ENCODE peak calls at places on chromosomes 13 and 19, in six cellular contexts. One of them, this sample, is unnamed.
A peak's percentile ranks its signal among the peaks of the same experiment; 100 is the strongest.

GRCh38 chr19:54186351-54186750 is 3.0 kb downstream of the MBOAT7 start:
- DNase-seq in tibial nerve: no peak
- DNase-seq in fibroblast of lung: no peak
- DNase-seq in CD4-positive, alpha-beta memory T cell: no peak
- DNase-seq in aorta: no peak
- DNase-seq in substantia nigra: no peak
- DNase-seq in this sample: no peak

GRCh38 chr19:53237114-53237777 is 17.4 kb downstream of the ZNF677 start:
- DNase-seq in tibial nerve: no peak
- DNase-seq in fibroblast of lung: no peak
- DNase-seq in CD4-positive, alpha-beta memory T cell: no peak
- DNase-seq in aorta: no peak
- DNase-seq in substantia nigra: no peak
- DNase-seq in this sample: no peak

GRCh38 chr13:44311011-44311481 is 62.6 kb upstream of the SERP2 start:
- DNase-seq in tibial nerve: no peak
- DNase-seq in fibroblast of lung: peak; percentile 68
- DNase-seq in CD4-positive, alpha-beta memory T cell: no peak
- DNase-seq in aorta: no peak
- DNase-seq in substantia nigra: no peak
- DNase-seq in this sample: peak; percentile 87

GRCh38 chr13:103187621-103188020 is 121.4 kb upstream of the SLC10A2 start:
- DNase-seq in tibial nerve: no peak
- DNase-seq in fibroblast of lung: no peak
- DNase-seq in CD4-positive, alpha-beta memory T cell: no peak
- DNase-seq in aorta: no peak
- DNase-seq in substantia nigra: no peak
- DNase-seq in this sample: no peak

GRCh38 chr13:78102121-78102677 is 183.6 kb upstream of the EDNRB start:
- DNase-seq in tibial nerve: peak; percentile 62
- DNase-seq in fibroblast of lung: peak; percentile 54
- DNase-seq in CD4-positive, alpha-beta memory T cell: no peak
- DNase-seq in aorta: no peak
- DNase-seq in substantia nigra: no peak
- DNase-seq in this sample: no peak

GRCh38 chr19:1080360-1081161 is 13.6 kb downstream of the ARHGAP45 start:
- DNase-seq in tibial nerve: no peak
- DNase-seq in fibroblast of lung: no peak
- DNase-seq in CD4-positive, alpha-beta memory T cell: no peak
- DNase-seq in aorta: peak; percentile 73
- DNase-seq in substantia nigra: no peak
- DNase-seq in this sample: no peak

GRCh38 chr13:25588336-25589060 is 216.7 kb downstream of the ATP8A2 start:
- DNase-seq in tibial nerve: no peak
- DNase-seq in fibroblast of lung: no peak
- DNase-seq in CD4-positive, alpha-beta memory T cell: no peak
- DNase-seq in aorta: no peak
- DNase-seq in substantia nigra: no peak
- DNase-seq in this sample: no peak

GRCh38 chr19:15323496-15324235 is 8.7 kb downstream of the BRD4 start:
- DNase-seq in tibial nerve: peak; percentile 44
- DNase-seq in fibroblast of lung: peak; percentile 34
- DNase-seq in CD4-positive, alpha-beta memory T cell: no peak
- DNase-seq in aorta: peak; percentile 79
- DNase-seq in substantia nigra: no peak
- DNase-seq in this sample: peak; percentile 48

GRCh38 chr19:20165971-20166592 is 932 bp upstream of the ZNF486 start:
- DNase-seq in tibial nerve: no peak
- DNase-seq in fibroblast of lung: no peak
- DNase-seq in CD4-positive, alpha-beta memory T cell: no peak
- DNase-seq in aorta: no peak
- DNase-seq in substantia nigra: no peak
- DNase-seq in this sample: no peak

GRCh38 chr19:6514926-6515325 is 12.8 kb upstream of the TUBB4A start:
- DNase-seq in tibial nerve: no peak
- DNase-seq in fibroblast of lung: no peak
- DNase-seq in CD4-positive, alpha-beta memory T cell: no peak
- DNase-seq in aorta: no peak
- DNase-seq in substantia nigra: no peak
- DNase-seq in this sample: no peak

GRCh38 chr19:51462276-51462675 is 4.0 kb upstream of the SIGLEC8 start:
- DNase-seq in tibial nerve: no peak
- DNase-seq in fibroblast of lung: no peak
- DNase-seq in CD4-positive, alpha-beta memory T cell: no peak
- DNase-seq in aorta: no peak
- DNase-seq in substantia nigra: no peak
- DNase-seq in this sample: no peak

DNA sequence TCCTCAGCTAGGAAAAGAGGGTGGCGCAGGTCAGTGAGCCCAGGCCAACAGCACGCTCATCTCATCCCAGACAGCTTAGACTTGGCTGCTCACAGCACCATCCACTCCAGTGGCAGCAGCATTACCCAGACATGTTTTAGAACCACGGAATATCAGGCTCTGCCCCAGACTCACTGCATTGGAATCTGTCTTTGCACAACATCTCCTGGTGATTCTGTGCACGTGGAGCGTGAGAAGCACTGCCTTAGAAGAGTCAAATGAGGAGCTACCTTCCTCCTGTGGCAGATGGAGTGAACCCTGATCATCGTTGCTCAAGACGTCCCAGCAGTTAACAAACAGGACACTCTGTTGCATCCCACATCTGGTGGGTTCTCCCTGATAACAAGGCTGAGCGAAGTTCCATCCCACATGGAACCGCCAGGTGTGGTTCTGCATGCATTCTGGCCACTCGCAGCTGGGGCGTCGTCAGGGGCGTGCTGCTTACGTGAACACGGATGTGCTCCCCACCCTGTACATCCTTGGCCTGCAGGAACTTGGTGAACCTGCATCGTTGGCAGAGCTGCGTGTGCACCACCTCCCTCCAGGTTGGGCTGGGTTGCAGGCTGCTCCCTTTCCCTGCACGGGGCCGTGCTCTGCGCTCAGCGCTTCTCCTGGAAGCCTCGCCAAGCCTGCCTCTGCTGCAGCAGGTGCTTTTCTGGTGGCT is 25.2 kb upstream of the ATP11A start:
- DNase-seq in tibial nerve: no peak
- DNase-seq in fibroblast of lung: no peak
- DNase-seq in CD4-positive, alpha-beta memory T cell: no peak
- DNase-seq in aorta: no peak
- DNase-seq in substantia nigra: no peak
- DNase-seq in this sample: no peak
- H3K27ac ChIP-seq in tibial nerve: no peak overlapping the region
- H3K27ac ChIP-seq in fibroblast of lung: no peak overlapping the region
- H3K27ac ChIP-seq in CD4-positive, alpha-beta memory T cell: no peak overlapping the region
- H3K27ac ChIP-seq in aorta: no peak overlapping the region
- H3K27ac ChIP-seq in substantia nigra: no peak overlapping the region
- H3K27ac ChIP-seq in this sample: no peak overlapping the region

DNA sequence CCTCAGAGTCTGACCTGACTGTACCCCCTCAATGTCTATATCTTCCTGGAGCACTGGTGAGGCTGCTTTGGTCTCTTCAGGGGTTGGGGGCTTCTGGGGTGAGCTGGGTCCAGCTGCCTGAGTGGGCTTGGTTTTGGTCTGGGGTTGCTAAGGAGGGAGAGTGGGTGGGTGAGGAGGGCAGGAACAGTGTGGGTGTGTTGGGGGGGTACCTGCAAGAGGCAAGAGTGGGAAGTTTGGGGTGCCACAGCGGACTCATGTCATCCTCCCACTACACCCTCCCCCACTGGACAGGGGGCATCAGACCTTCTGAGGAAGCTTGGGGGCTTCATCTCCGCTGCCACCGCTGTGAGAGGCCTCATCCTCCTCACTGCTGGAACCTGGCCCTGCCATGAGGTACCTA is 13.6 kb downstream of the ZNF575 start:
- DNase-seq in tibial nerve: no peak
- DNase-seq in fibroblast of lung: no peak
- DNase-seq in CD4-positive, alpha-beta memory T cell: no peak
- DNase-seq in aorta: no peak
- DNase-seq in substantia nigra: no peak
- DNase-seq in this sample: no peak
- H3K27ac ChIP-seq in tibial nerve: no peak overlapping the region
- H3K27ac ChIP-seq in fibroblast of lung: no peak overlapping the region
- H3K27ac ChIP-seq in CD4-positive, alpha-beta memory T cell: no peak overlapping the region
- H3K27ac ChIP-seq in aorta: no peak overlapping the region
- H3K27ac ChIP-seq in substantia nigra: no peak overlapping the region
- H3K27ac ChIP-seq in this sample: no peak overlapping the region

DNA sequence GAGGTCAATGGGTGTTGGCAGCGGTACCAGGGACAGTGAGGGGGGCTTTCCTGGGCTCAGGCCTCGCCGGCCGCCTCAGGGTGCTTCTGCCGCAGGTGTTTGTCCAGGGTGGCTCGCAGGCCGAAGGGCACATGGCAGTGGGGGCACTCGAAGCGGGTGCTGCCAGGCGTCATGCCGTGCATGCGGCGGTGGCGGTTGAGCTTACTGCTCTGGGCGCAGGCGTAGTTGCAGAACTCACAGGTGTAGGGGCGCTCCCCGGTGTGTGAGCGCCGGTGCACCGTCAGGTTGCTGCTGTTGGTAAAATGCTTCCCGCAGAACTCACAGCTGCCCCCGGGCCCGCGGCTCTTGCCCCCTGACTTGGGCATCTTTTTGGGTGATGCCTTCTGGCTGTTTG is 4.7 kb downstream of the ZNF296 start:
- DNase-seq in tibial nerve: no peak
- DNase-seq in fibroblast of lung: no peak
- DNase-seq in CD4-positive, alpha-beta memory T cell: no peak
- DNase-seq in aorta: no peak
- DNase-seq in substantia nigra: no peak
- DNase-seq in this sample: no peak
- H3K27ac ChIP-seq in tibial nerve: no peak overlapping the region
- H3K27ac ChIP-seq in fibroblast of lung: no peak overlapping the region
- H3K27ac ChIP-seq in CD4-positive, alpha-beta memory T cell: no peak overlapping the region
- H3K27ac ChIP-seq in aorta: no peak overlapping the region
- H3K27ac ChIP-seq in substantia nigra: no peak overlapping the region
- H3K27ac ChIP-seq in this sample: no peak overlapping the region

DNA sequence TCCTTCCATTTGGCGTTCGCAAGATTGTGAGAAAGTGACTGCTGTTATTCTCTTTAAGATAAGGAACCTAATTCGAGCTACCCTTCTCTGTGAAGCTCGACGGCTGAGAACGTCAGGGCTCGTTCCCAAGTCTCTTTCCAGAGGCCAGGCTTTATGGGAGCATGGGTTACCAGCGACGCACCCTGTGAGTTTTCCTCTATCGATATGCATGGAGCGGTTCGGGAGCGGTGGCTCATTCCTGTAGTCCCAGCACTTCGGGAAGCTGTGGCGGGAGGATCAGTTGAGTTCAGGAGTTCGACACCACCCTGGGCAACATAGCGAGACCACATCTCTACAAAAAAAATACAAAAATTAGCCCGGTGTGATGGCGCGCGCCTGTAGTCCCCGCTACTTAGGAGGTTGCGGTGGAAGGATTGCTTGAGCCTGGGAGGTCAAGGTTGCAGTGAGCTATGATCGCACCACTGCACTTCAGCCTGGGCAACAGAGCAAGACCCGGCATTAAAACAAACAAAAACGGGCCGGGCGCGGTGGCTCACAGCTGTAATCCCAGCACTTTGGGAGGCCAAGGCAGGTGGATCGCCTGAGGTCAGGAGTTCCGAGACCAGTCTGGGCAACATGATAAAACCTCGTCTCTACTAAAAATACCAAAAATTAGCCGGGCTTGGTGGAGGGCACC is 671 bp upstream of the ZNF606 start:
- DNase-seq in tibial nerve: no peak
- DNase-seq in fibroblast of lung: peak; percentile 32
- DNase-seq in CD4-positive, alpha-beta memory T cell: no peak
- DNase-seq in aorta: no peak
- DNase-seq in substantia nigra: no peak
- DNase-seq in this sample: no peak
- H3K27ac ChIP-seq in tibial nerve: peak overlapping the region; percentile 91
- H3K27ac ChIP-seq in fibroblast of lung: peak overlapping the region; percentile 87
- H3K27ac ChIP-seq in CD4-positive, alpha-beta memory T cell: peak overlapping the region; percentile 80
- H3K27ac ChIP-seq in aorta: no peak overlapping the region
- H3K27ac ChIP-seq in substantia nigra: peak overlapping the region; percentile 89
- H3K27ac ChIP-seq in this sample: peak overlapping the region; percentile 73

GRCh38 chr13:110548891-110549794 is 12.4 kb downstream of the RAB20 start:
- DNase-seq in tibial nerve: no peak
- DNase-seq in fibroblast of lung: no peak
- DNase-seq in CD4-positive, alpha-beta memory T cell: no peak
- DNase-seq in aorta: peak; percentile 17
- DNase-seq in substantia nigra: no peak
- DNase-seq in this sample: no peak

GRCh38 chr13:110546933-110547332 is 14.6 kb downstream of the RAB20 start:
- DNase-seq in tibial nerve: peak; percentile 70
- DNase-seq in fibroblast of lung: peak; percentile 97
- DNase-seq in CD4-positive, alpha-beta memory T cell: no peak
- DNase-seq in aorta: peak; percentile 84
- DNase-seq in substantia nigra: no peak
- DNase-seq in this sample: peak; percentile 79

GRCh38 chr13:110549795-110550160 is 11.7 kb downstream of the RAB20 start:
- DNase-seq in tibial nerve: no peak
- DNase-seq in fibroblast of lung: no peak
- DNase-seq in CD4-positive, alpha-beta memory T cell: no peak
- DNase-seq in aorta: peak; percentile 55
- DNase-seq in substantia nigra: no peak
- DNase-seq in this sample: no peak

GRCh38 chr13:110542311-110542796 is 19.2 kb downstream of the RAB20 start:
- DNase-seq in tibial nerve: no peak
- DNase-seq in fibroblast of lung: no peak
- DNase-seq in CD4-positive, alpha-beta memory T cell: no peak
- DNase-seq in aorta: no peak
- DNase-seq in substantia nigra: no peak
- DNase-seq in this sample: no peak

DNA sequence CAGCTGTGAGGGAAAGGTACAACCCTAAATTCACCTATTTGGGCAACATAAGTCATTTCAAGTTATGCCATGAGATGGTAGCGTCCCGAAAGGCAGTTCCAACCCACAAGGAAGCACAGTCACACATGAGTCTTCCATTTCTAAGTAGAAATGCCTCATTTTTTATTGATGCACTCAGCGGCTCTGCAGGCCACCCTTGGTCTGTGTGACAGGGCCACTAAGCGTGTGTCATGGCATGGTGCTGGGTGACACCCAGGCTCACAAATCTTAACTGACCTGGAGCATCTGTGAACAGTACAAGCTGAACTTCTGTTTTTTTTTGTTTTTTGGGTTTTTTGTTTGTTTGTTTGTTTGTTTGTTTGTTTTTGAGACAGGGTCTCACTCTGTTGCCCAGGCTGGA is 15.1 kb downstream of the RAB20 start:
- DNase-seq in tibial nerve: no peak
- DNase-seq in fibroblast of lung: no peak
- DNase-seq in CD4-positive, alpha-beta memory T cell: no peak
- DNase-seq in aorta: peak; percentile 33
- DNase-seq in substantia nigra: no peak
- DNase-seq in this sample: no peak
- H3K27ac ChIP-seq in tibial nerve: no peak overlapping the region
- H3K27ac ChIP-seq in fibroblast of lung: no peak overlapping the region
- H3K27ac ChIP-seq in CD4-positive, alpha-beta memory T cell: no peak overlapping the region
- H3K27ac ChIP-seq in aorta: no peak overlapping the region
- H3K27ac ChIP-seq in substantia nigra: no peak overlapping the region
- H3K27ac ChIP-seq in this sample: no peak overlapping the region

GRCh38 chr13:47474845-47475244 is 526.2 kb downstream of the SUCLA2 start:
- DNase-seq in tibial nerve: no peak
- DNase-seq in fibroblast of lung: no peak
- DNase-seq in CD4-positive, alpha-beta memory T cell: no peak
- DNase-seq in aorta: no peak
- DNase-seq in substantia nigra: no peak
- DNase-seq in this sample: no peak

GRCh38 chr13:47474326-47474725 is 526.7 kb downstream of the SUCLA2 start:
- DNase-seq in tibial nerve: no peak
- DNase-seq in fibroblast of lung: no peak
- DNase-seq in CD4-positive, alpha-beta memory T cell: no peak
- DNase-seq in aorta: no peak
- DNase-seq in substantia nigra: no peak
- DNase-seq in this sample: no peak

GRCh38 chr13:47472516-47472915 is 528.6 kb downstream of the SUCLA2 start:
- DNase-seq in tibial nerve: no peak
- DNase-seq in fibroblast of lung: no peak
- DNase-seq in CD4-positive, alpha-beta memory T cell: no peak
- DNase-seq in aorta: no peak
- DNase-seq in substantia nigra: no peak
- DNase-seq in this sample: no peak
- H3K27ac ChIP-seq in tibial nerve: no peak overlapping the region
- H3K27ac ChIP-seq in fibroblast of lung: no peak overlapping the region
- H3K27ac ChIP-seq in CD4-positive, alpha-beta memory T cell: no peak overlapping the region
- H3K27ac ChIP-seq in aorta: no peak overlapping the region
- H3K27ac ChIP-seq in substantia nigra: no peak overlapping the region
- H3K27ac ChIP-seq in this sample: no peak overlapping the region

This sample was measured in epithelial cell of prostate.